ENCODE peak calls at places on chromosomes 5 and 9, in seven cellular contexts. One of them, this sample, is unnamed.

GRCh38 chr9:137353223-137354152 is 51.4 kb upstream of the NRARP start:
- DNase-seq in transverse colon: no peak
- DNase-seq in OCI-LY7: no peak
- DNase-seq in dorsolateral prefrontal cortex: no peak
- DNase-seq in cardiac fibroblast: no peak
- DNase-seq in HFF-Myc: no peak
- DNase-seq in A549: no peak
- DNase-seq in this sample: no peak

GRCh38 chr9:111659706-111660105 is 1.7 kb upstream of the GNG10 start:
- DNase-seq in OCI-LY7: no peak
- DNase-seq in dorsolateral prefrontal cortex: no peak
- DNase-seq in HFF-Myc: no peak
- DNase-seq in cardiac fibroblast: peak
- DNase-seq in A549: no peak
- DNase-seq in transverse colon: no peak
- DNase-seq in this sample: no peak

GRCh38 chr5:9784231-9784630 is 154.1 kb upstream of the TAS2R1 start:
- DNase-seq in transverse colon: no peak
- DNase-seq in cardiac fibroblast: no peak
- DNase-seq in dorsolateral prefrontal cortex: no peak
- DNase-seq in HFF-Myc: no peak
- DNase-seq in OCI-LY7: no peak
- DNase-seq in A549: no peak
- DNase-seq in this sample: no peak

GRCh38 chr5:127061956-127062355 is 11.3 kb downstream of the C5orf63 start:
- DNase-seq in A549: no peak
- DNase-seq in transverse colon: no peak
- DNase-seq in cardiac fibroblast: no peak
- DNase-seq in OCI-LY7: no peak
- DNase-seq in HFF-Myc: no peak
- DNase-seq in dorsolateral prefrontal cortex: no peak
- DNase-seq in this sample: no peak

GRCh38 chr9:133000842-133001241 is 22.3 kb downstream of the GFI1B start:
- DNase-seq in HFF-Myc: no peak
- DNase-seq in dorsolateral prefrontal cortex: no peak
- DNase-seq in OCI-LY7: no peak
- DNase-seq in transverse colon: no peak
- DNase-seq in cardiac fibroblast: no peak
- DNase-seq in A549: no peak
- DNase-seq in this sample: no peak

GRCh38 chr5:108101105-108101504 is 280.8 kb downstream of the FBXL17 start:
- DNase-seq in dorsolateral prefrontal cortex: peak
- DNase-seq in A549: no peak
- DNase-seq in transverse colon: no peak
- DNase-seq in HFF-Myc: no peak
- DNase-seq in cardiac fibroblast: no peak
- DNase-seq in OCI-LY7: no peak
- DNase-seq in this sample: no peak

GRCh38 chr9:98989036-98990000 is 45.6 kb downstream of the COL15A1 start:
- DNase-seq in HFF-Myc: peak
- DNase-seq in transverse colon: peak
- DNase-seq in OCI-LY7: peak
- DNase-seq in A549: peak
- DNase-seq in dorsolateral prefrontal cortex: no peak
- DNase-seq in cardiac fibroblast: peak
- DNase-seq in this sample: peak

GRCh38 chr5:14110196-14110595 is 32.9 kb upstream of the TRIO start:
- DNase-seq in dorsolateral prefrontal cortex: no peak
- DNase-seq in transverse colon: no peak
- DNase-seq in HFF-Myc: no peak
- DNase-seq in cardiac fibroblast: peak
- DNase-seq in A549: peak
- DNase-seq in OCI-LY7: no peak
- DNase-seq in this sample: peak

GRCh38 chr5:16618138-16618897 is 1.5 kb upstream of the RETREG1 start:
- DNase-seq in HFF-Myc: no peak
- DNase-seq in A549: no peak
- DNase-seq in dorsolateral prefrontal cortex: no peak
- DNase-seq in OCI-LY7: no peak
- DNase-seq in cardiac fibroblast: no peak
- DNase-seq in transverse colon: no peak
- DNase-seq in this sample: no peak

GRCh38 chr5:108148715-108149139 is 233.2 kb downstream of the FBXL17 start:
- DNase-seq in A549: peak
- DNase-seq in cardiac fibroblast: peak
- DNase-seq in dorsolateral prefrontal cortex: no peak
- DNase-seq in OCI-LY7: peak
- DNase-seq in HFF-Myc: no peak
- DNase-seq in transverse colon: no peak
- DNase-seq in this sample: peak

GRCh38 chr9:122180633-122181032 is 20.9 kb downstream of the MORN5 start:
- DNase-seq in HFF-Myc: peak
- DNase-seq in OCI-LY7: no peak
- DNase-seq in cardiac fibroblast: peak
- DNase-seq in A549: peak
- DNase-seq in dorsolateral prefrontal cortex: no peak
- DNase-seq in transverse colon: no peak
- DNase-seq in this sample: peak

GRCh38 chr9:22044583-22044982 is 35.5 kb upstream of the CDKN2B start:
- DNase-seq in dorsolateral prefrontal cortex: no peak
- DNase-seq in HFF-Myc: no peak
- DNase-seq in cardiac fibroblast: peak
- DNase-seq in OCI-LY7: no peak
- DNase-seq in transverse colon: no peak
- DNase-seq in A549: no peak
- DNase-seq in this sample: peak

GRCh38 chr5:95845401-95845800 is 22.9 kb upstream of the GLRX start:
- DNase-seq in HFF-Myc: no peak
- DNase-seq in dorsolateral prefrontal cortex: no peak
- DNase-seq in cardiac fibroblast: no peak
- DNase-seq in OCI-LY7: no peak
- DNase-seq in A549: no peak
- DNase-seq in transverse colon: no peak
- DNase-seq in this sample: no peak

GRCh38 chr5:100901851-100902341 is 1.2 kb downstream of the ST8SIA4 start:
- DNase-seq in dorsolateral prefrontal cortex: no peak
- DNase-seq in A549: peak
- DNase-seq in cardiac fibroblast: peak
- DNase-seq in transverse colon: peak
- DNase-seq in HFF-Myc: no peak
- DNase-seq in OCI-LY7: peak
- DNase-seq in this sample: peak

GRCh38 chr5:62354028-62354874 is 48.2 kb downstream of the KIF2A start:
- DNase-seq in transverse colon: no peak
- DNase-seq in A549: peak
- DNase-seq in HFF-Myc: peak
- DNase-seq in OCI-LY7: peak
- DNase-seq in dorsolateral prefrontal cortex: no peak
- DNase-seq in cardiac fibroblast: peak
- DNase-seq in this sample: peak

GRCh38 chr9:114382951-114383865 is 4.6 kb downstream of the AKNA start:
- DNase-seq in transverse colon: peak
- DNase-seq in HFF-Myc: no peak
- DNase-seq in A549: no peak
- DNase-seq in dorsolateral prefrontal cortex: peak
- DNase-seq in OCI-LY7: no peak
- DNase-seq in cardiac fibroblast: peak
- DNase-seq in this sample: peak

GRCh38 chr5:180201051-180201987 is 7.7 kb downstream of the RASGEF1C start:
- DNase-seq in A549: peak
- DNase-seq in dorsolateral prefrontal cortex: no peak
- DNase-seq in OCI-LY7: peak
- DNase-seq in transverse colon: no peak
- DNase-seq in HFF-Myc: no peak
- DNase-seq in cardiac fibroblast: peak
- DNase-seq in this sample: peak

GRCh38 chr9:100911273-100911672 is 117.3 kb upstream of the PLPPR1 start:
- DNase-seq in HFF-Myc: no peak
- DNase-seq in OCI-LY7: no peak
- DNase-seq in cardiac fibroblast: no peak
- DNase-seq in dorsolateral prefrontal cortex: no peak
- DNase-seq in transverse colon: no peak
- DNase-seq in A549: no peak
- DNase-seq in this sample: no peak

GRCh38 chr9:22049411-22049810 is 40.3 kb upstream of the CDKN2B start:
- DNase-seq in OCI-LY7: no peak
- DNase-seq in dorsolateral prefrontal cortex: no peak
- DNase-seq in cardiac fibroblast: peak
- DNase-seq in transverse colon: no peak
- DNase-seq in HFF-Myc: no peak
- DNase-seq in A549: no peak
- DNase-seq in this sample: peak

DNA sequence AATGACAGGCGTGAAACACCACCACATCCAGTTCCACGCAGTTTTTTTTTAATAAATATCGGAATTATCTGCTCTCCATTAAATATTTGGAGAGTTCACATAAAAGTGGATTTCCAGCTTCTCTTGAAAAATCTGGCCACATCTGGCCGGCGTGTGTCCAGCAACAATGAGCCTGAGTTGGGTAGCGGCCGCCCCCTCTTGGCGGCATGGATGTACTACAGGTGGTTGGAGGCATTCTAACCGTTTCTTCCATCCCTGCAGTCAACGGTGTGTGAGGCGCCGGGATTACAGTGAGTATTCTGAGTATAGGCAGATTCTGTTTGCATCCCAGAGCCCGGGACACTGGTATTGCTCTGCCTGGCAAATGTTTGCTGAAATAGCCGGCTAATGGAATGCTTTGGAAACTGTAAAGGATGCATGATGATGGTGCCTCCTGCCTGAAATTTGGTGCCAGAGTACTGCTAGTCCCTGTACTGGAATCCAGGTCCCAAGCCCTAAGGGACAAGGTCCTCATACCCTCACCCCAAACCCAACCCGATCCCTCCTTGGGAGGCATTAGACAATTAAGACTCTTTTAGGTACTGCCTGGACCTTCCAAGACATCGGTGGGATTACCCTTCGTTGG is 13.6 kb upstream of the GM2A start:
- DNase-seq in A549: peak
- DNase-seq in transverse colon: peak
- DNase-seq in OCI-LY7: peak
- DNase-seq in cardiac fibroblast: peak
- DNase-seq in HFF-Myc: no peak
- DNase-seq in dorsolateral prefrontal cortex: peak
- DNase-seq in this sample: peak
- H3K4me3 ChIP-seq in A549: no peak
- H3K4me3 ChIP-seq in transverse colon: no peak
- H3K4me3 ChIP-seq in OCI-LY7: peak
- H3K4me3 ChIP-seq in cardiac fibroblast: peak
- H3K4me3 ChIP-seq in HFF-Myc: peak
- H3K4me3 ChIP-seq in dorsolateral prefrontal cortex: no peak
- H3K4me3 ChIP-seq in this sample: peak

GRCh38 chr9:129666575-129666974 is 1.1 kb downstream of the PRRX2 start:
- DNase-seq in HFF-Myc: no peak
- DNase-seq in A549: no peak
- DNase-seq in transverse colon: no peak
- DNase-seq in OCI-LY7: no peak
- DNase-seq in cardiac fibroblast: no peak
- DNase-seq in dorsolateral prefrontal cortex: no peak
- DNase-seq in this sample: no peak
- H3K4me3 ChIP-seq in HFF-Myc: peak
- H3K4me3 ChIP-seq in A549: peak
- H3K4me3 ChIP-seq in transverse colon: no peak
- H3K4me3 ChIP-seq in OCI-LY7: no peak
- H3K4me3 ChIP-seq in cardiac fibroblast: no peak
- H3K4me3 ChIP-seq in dorsolateral prefrontal cortex: no peak
- H3K4me3 ChIP-seq in this sample: no peak

DNA sequence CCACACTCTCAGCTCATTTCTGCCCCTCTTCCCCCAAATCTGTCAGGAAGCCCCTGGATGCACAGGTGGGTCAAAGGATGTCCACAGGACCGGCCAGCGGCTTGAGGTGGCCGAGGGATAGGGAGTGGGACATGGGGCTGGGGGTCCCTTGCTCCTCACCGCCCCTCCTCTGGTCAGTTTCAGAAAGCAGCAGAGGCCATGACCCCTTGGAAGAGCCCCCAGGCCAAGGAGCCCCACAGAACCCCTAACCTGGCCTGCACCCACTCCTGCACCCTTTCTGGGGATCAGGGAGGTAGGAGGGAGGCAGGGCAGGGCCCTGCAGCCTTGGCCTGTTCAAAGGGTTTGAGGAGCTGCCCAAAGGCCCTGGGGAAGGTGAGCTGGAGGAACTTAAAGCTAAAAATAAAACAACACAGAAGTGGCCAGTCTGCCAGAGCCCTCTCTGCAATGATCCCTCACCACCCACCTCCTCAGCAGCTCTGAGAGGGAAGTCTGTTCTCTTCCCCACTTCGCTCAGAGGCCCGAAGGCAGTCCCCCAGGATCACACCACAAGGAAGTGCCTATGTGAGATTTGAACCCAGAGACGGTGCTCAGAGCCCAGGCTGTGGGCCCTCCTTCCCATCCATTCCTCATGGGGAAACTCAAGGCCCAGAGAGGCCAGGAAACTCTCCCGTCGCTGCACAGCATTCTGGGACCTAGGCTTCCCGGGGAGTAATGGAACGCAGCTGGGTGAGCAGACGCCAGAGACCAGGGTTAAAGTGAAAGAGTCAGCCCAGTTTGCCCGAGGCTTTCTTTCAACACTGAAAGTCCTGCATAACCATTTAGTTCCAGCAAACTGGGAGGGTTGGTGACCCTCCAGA is 918 bp downstream of the ENG start:
- DNase-seq in HFF-Myc: no peak
- DNase-seq in cardiac fibroblast: no peak
- DNase-seq in A549: no peak
- DNase-seq in transverse colon: no peak
- DNase-seq in dorsolateral prefrontal cortex: no peak
- DNase-seq in OCI-LY7: no peak
- DNase-seq in this sample: peak
- H3K4me3 ChIP-seq in HFF-Myc: peak
- H3K4me3 ChIP-seq in cardiac fibroblast: peak
- H3K4me3 ChIP-seq in A549: no peak
- H3K4me3 ChIP-seq in transverse colon: peak
- H3K4me3 ChIP-seq in dorsolateral prefrontal cortex: peak
- H3K4me3 ChIP-seq in OCI-LY7: no peak
- H3K4me3 ChIP-seq in this sample: peak

GRCh38 chr5:7868427-7868772 is 431 bp downstream of the FASTKD3 start:
- DNase-seq in cardiac fibroblast: no peak
- DNase-seq in transverse colon: no peak
- DNase-seq in OCI-LY7: no peak
- DNase-seq in HFF-Myc: no peak
- DNase-seq in A549: no peak
- DNase-seq in dorsolateral prefrontal cortex: no peak
- DNase-seq in this sample: no peak

GRCh38 chr5:7867260-7867659 is 1.6 kb downstream of the FASTKD3 start:
- DNase-seq in HFF-Myc: no peak
- DNase-seq in transverse colon: no peak
- DNase-seq in cardiac fibroblast: no peak
- DNase-seq in A549: no peak
- DNase-seq in dorsolateral prefrontal cortex: no peak
- DNase-seq in OCI-LY7: no peak
- DNase-seq in this sample: no peak

GRCh38 chr5:7871560-7872113 is 2.7 kb downstream of the MTRR start:
- DNase-seq in cardiac fibroblast: no peak
- DNase-seq in A549: no peak
- DNase-seq in OCI-LY7: peak
- DNase-seq in HFF-Myc: no peak
- DNase-seq in transverse colon: peak
- DNase-seq in dorsolateral prefrontal cortex: no peak
- DNase-seq in this sample: no peak

GRCh38 chr5:7869474-7870136 is 657 bp downstream of the MTRR start:
- DNase-seq in transverse colon: peak
- DNase-seq in cardiac fibroblast: no peak
- DNase-seq in dorsolateral prefrontal cortex: no peak
- DNase-seq in A549: no peak
- DNase-seq in HFF-Myc: no peak
- DNase-seq in OCI-LY7: peak
- DNase-seq in this sample: no peak

GRCh38 chr5:7868773-7869473 is at the start of the genes FASTKD3 and MTRR:
- DNase-seq in transverse colon: peak
- DNase-seq in HFF-Myc: peak
- DNase-seq in cardiac fibroblast: peak
- DNase-seq in A549: peak
- DNase-seq in OCI-LY7: peak
- DNase-seq in dorsolateral prefrontal cortex: peak
- DNase-seq in this sample: peak
- H3K4me3 ChIP-seq in transverse colon: peak
- H3K4me3 ChIP-seq in HFF-Myc: peak
- H3K4me3 ChIP-seq in cardiac fibroblast: peak
- H3K4me3 ChIP-seq in A549: peak
- H3K4me3 ChIP-seq in OCI-LY7: peak
- H3K4me3 ChIP-seq in dorsolateral prefrontal cortex: peak
- H3K4me3 ChIP-seq in this sample: peak

This sample was measured in fibroblast of villous mesenchyme.